ENCODE peak calls at places on chromosomes 12 and 14, in four cellular contexts. One of them, this sample, is unnamed.

GRCh38 chr12:89800435-89800834 is 91.8 kb upstream of the ATP2B1 start:
- DNase-seq in OCI-LY7: no peak
- DNase-seq in iPS DF 6.9: no peak
- DNase-seq in neural progenitor cell: no peak
- DNase-seq in this sample: no peak

GRCh38 chr14:56004807-56005579 is 113.2 kb upstream of the PELI2 start:
- DNase-seq in neural progenitor cell: peak; percentile 44
- DNase-seq in iPS DF 6.9: peak; percentile 13
- DNase-seq in OCI-LY7: peak; percentile 2
- DNase-seq in this sample: no peak

GRCh38 chr12:42696424-42697149 is 107.0 kb upstream of the PRICKLE1 start:
- DNase-seq in iPS DF 6.9: no peak
- DNase-seq in OCI-LY7: no peak
- DNase-seq in neural progenitor cell: no peak
- DNase-seq in this sample: no peak

GRCh38 chr14:103889313-103890051 is 38.8 kb upstream of the TDRD9 start:
- DNase-seq in OCI-LY7: no peak
- DNase-seq in iPS DF 6.9: no peak
- DNase-seq in neural progenitor cell: no peak
- DNase-seq in this sample: no peak

GRCh38 chr12:54169036-54169435 is 19.7 kb downstream of the SMUG1 start:
- DNase-seq in neural progenitor cell: no peak
- DNase-seq in iPS DF 6.9: no peak
- DNase-seq in OCI-LY7: no peak
- DNase-seq in this sample: no peak

GRCh38 chr14:70873627-70874026 is 33.6 kb upstream of the PCNX1 start:
- DNase-seq in iPS DF 6.9: no peak
- DNase-seq in neural progenitor cell: no peak
- DNase-seq in OCI-LY7: peak; percentile 9
- DNase-seq in this sample: no peak

GRCh38 chr12:127024791-127025190 is 1242.2 kb upstream of the TMEM132C start:
- DNase-seq in OCI-LY7: no peak
- DNase-seq in iPS DF 6.9: no peak
- DNase-seq in neural progenitor cell: no peak
- DNase-seq in this sample: no peak

GRCh38 chr14:63266106-63266505 is 52.6 kb downstream of the GPHB5 start:
- DNase-seq in OCI-LY7: no peak
- DNase-seq in iPS DF 6.9: no peak
- DNase-seq in neural progenitor cell: no peak
- DNase-seq in this sample: peak; percentile 66

GRCh38 chr12:76529226-76529918 is 30.2 kb downstream of the OSBPL8 start:
- DNase-seq in neural progenitor cell: no peak
- DNase-seq in OCI-LY7: no peak
- DNase-seq in iPS DF 6.9: no peak
- DNase-seq in this sample: no peak

GRCh38 chr14:99348816-99349609 is 77.0 kb upstream of the BCL11B start:
- DNase-seq in neural progenitor cell: no peak
- DNase-seq in OCI-LY7: no peak
- DNase-seq in iPS DF 6.9: no peak
- DNase-seq in this sample: no peak

GRCh38 chr14:105497671-105498429 is 6.8 kb downstream of the TEDC1 start:
- DNase-seq in OCI-LY7: no peak
- DNase-seq in neural progenitor cell: no peak
- DNase-seq in iPS DF 6.9: no peak
- DNase-seq in this sample: no peak

GRCh38 chr12:109466305-109466704 is 10.8 kb downstream of the KCTD10 start:
- DNase-seq in iPS DF 6.9: no peak
- DNase-seq in neural progenitor cell: no peak
- DNase-seq in OCI-LY7: no peak
- DNase-seq in this sample: no peak

GRCh38 chr14:101360045-101360931 is 201.0 kb upstream of the DIO3 start:
- DNase-seq in neural progenitor cell: no peak
- DNase-seq in OCI-LY7: peak; percentile 96
- DNase-seq in iPS DF 6.9: no peak
- DNase-seq in this sample: no peak

GRCh38 chr14:33692762-33693161 is 258.1 kb downstream of the EGLN3 start:
- DNase-seq in OCI-LY7: no peak
- DNase-seq in neural progenitor cell: no peak
- DNase-seq in iPS DF 6.9: no peak
- DNase-seq in this sample: no peak

GRCh38 chr12:76329163-76329562 is 19.1 kb downstream of the BBS10 start:
- DNase-seq in OCI-LY7: no peak
- DNase-seq in iPS DF 6.9: no peak
- DNase-seq in neural progenitor cell: no peak
- DNase-seq in this sample: no peak

GRCh38 chr12:5923043-5923605 is 21.9 kb downstream of the ANO2 start:
- DNase-seq in neural progenitor cell: no peak
- DNase-seq in iPS DF 6.9: no peak
- DNase-seq in OCI-LY7: no peak
- DNase-seq in this sample: no peak

GRCh38 chr14:104192146-104192882 is 53.9 kb downstream of the KIF26A start:
- DNase-seq in neural progenitor cell: no peak
- DNase-seq in OCI-LY7: no peak
- DNase-seq in iPS DF 6.9: no peak
- DNase-seq in this sample: no peak

GRCh38 chr14:27186048-27186447 is 588.2 kb upstream of the NOVA1 start:
- DNase-seq in iPS DF 6.9: no peak
- DNase-seq in OCI-LY7: no peak
- DNase-seq in neural progenitor cell: no peak
- DNase-seq in this sample: no peak

GRCh38 chr12:87922721-87923120 is 106.5 kb downstream of the C12orf50 start:
- DNase-seq in OCI-LY7: no peak
- DNase-seq in neural progenitor cell: no peak
- DNase-seq in iPS DF 6.9: no peak
- DNase-seq in this sample: no peak

GRCh38 chr14:62117010-62117717 is 354.9 kb downstream of the SNAPC1 start:
- DNase-seq in OCI-LY7: peak; percentile 74
- DNase-seq in iPS DF 6.9: peak; percentile 86
- DNase-seq in neural progenitor cell: peak; percentile 97
- DNase-seq in this sample: peak; percentile 2

GRCh38 chr12:85641796-85642195 is 194.4 kb downstream of the RASSF9 start:
- DNase-seq in OCI-LY7: no peak
- DNase-seq in neural progenitor cell: no peak
- DNase-seq in iPS DF 6.9: no peak
- DNase-seq in this sample: no peak

GRCh38 chr12:54583726-54584125 is 4.7 kb downstream of the PPP1R1A start:
- DNase-seq in iPS DF 6.9: no peak
- DNase-seq in neural progenitor cell: no peak
- DNase-seq in OCI-LY7: no peak
- DNase-seq in this sample: no peak

GRCh38 chr12:1691123-1692007 is 495 bp downstream of the ADIPOR2 start:
- DNase-seq in OCI-LY7: peak; percentile 60
- DNase-seq in iPS DF 6.9: no peak
- DNase-seq in neural progenitor cell: peak; percentile 92
- DNase-seq in this sample: no peak

GRCh38 chr12:109693160-109693559 is 20.5 kb upstream of the FAM222A start:
- DNase-seq in neural progenitor cell: no peak
- DNase-seq in OCI-LY7: no peak
- DNase-seq in iPS DF 6.9: no peak
- DNase-seq in this sample: no peak

GRCh38 chr14:99420711-99421110 is 59.9 kb downstream of the SETD3 start:
- DNase-seq in iPS DF 6.9: no peak
- DNase-seq in neural progenitor cell: no peak
- DNase-seq in OCI-LY7: no peak
- DNase-seq in this sample: no peak

GRCh38 chr14:67167420-67168109 is 21.7 kb upstream of the GARIN2 start:
- DNase-seq in iPS DF 6.9: no peak
- DNase-seq in neural progenitor cell: no peak
- DNase-seq in OCI-LY7: no peak
- DNase-seq in this sample: no peak

GRCh38 chr12:7175493-7175892 is 14.0 kb upstream of the PEX5 start:
- DNase-seq in OCI-LY7: no peak
- DNase-seq in neural progenitor cell: no peak
- DNase-seq in iPS DF 6.9: no peak
- DNase-seq in this sample: no peak

GRCh38 chr14:83172363-83172762 is 1638.7 kb upstream of the SEL1L start:
- DNase-seq in neural progenitor cell: no peak
- DNase-seq in iPS DF 6.9: no peak
- DNase-seq in OCI-LY7: no peak
- DNase-seq in this sample: no peak

GRCh38 chr14:36493761-36494160 is 26.3 kb downstream of the NKX2-1 start:
- DNase-seq in OCI-LY7: no peak
- DNase-seq in iPS DF 6.9: no peak
- DNase-seq in neural progenitor cell: peak; percentile 46
- DNase-seq in this sample: no peak

GRCh38 chr12:93784339-93785086 is 107.3 kb downstream of the CRADD start:
- DNase-seq in neural progenitor cell: peak; percentile 72
- DNase-seq in iPS DF 6.9: no peak
- DNase-seq in OCI-LY7: no peak
- DNase-seq in this sample: no peak

DNA sequence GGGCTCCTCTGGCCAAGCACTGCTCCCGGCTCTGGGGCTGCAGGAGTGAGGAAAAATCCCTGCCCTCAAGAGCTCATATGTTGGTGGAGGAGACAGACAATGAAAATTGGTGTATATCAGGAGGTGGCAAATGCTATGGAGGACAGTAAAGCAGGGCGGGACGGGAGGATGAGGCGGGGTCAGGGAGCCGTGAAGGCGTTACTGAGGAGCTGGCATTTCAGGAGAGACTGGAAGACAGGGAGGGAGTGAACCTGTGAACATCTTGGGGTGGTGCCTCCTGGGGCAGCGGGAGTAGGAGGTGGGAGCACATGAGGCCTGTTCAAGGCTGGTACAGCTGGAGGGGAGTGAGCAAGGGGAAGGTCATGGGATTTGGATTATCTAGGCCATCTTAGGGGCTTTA is 26.6 kb downstream of the TSPAN9 start:
- DNase-seq in neural progenitor cell: no peak
- DNase-seq in iPS DF 6.9: no peak
- DNase-seq in OCI-LY7: no peak
- DNase-seq in this sample: no peak
- H3K27ac ChIP-seq in neural progenitor cell: no peak overlapping the region
- H3K27ac ChIP-seq in iPS DF 6.9: no peak overlapping the region
- H3K27ac ChIP-seq in OCI-LY7: no peak overlapping the region
- H3K27ac ChIP-seq in this sample: no peak overlapping the region

GRCh38 chr12:131900397-131900796 is 6.0 kb downstream of the ULK1 start:
- DNase-seq in neural progenitor cell: no peak
- DNase-seq in OCI-LY7: no peak
- DNase-seq in iPS DF 6.9: no peak
- DNase-seq in this sample: no peak

GRCh38 chr12:131901431-131902331 is 7.3 kb downstream of the ULK1 start:
- DNase-seq in neural progenitor cell: no peak
- DNase-seq in OCI-LY7: no peak
- DNase-seq in iPS DF 6.9: no peak
- DNase-seq in this sample: no peak

GRCh38 chr12:131904346-131904745 is 9.9 kb downstream of the ULK1 start:
- DNase-seq in OCI-LY7: no peak
- DNase-seq in iPS DF 6.9: no peak
- DNase-seq in neural progenitor cell: no peak
- DNase-seq in this sample: no peak

GRCh38 chr12:131903270-131904255 is 9.1 kb downstream of the ULK1 start:
- DNase-seq in neural progenitor cell: no peak
- DNase-seq in iPS DF 6.9: no peak
- DNase-seq in OCI-LY7: no peak
- DNase-seq in this sample: no peak

GRCh38 chr12:131902332-131903241 is 8.2 kb downstream of the ULK1 start:
- DNase-seq in OCI-LY7: no peak
- DNase-seq in iPS DF 6.9: no peak
- DNase-seq in neural progenitor cell: no peak
- DNase-seq in this sample: no peak
- H3K27ac ChIP-seq in OCI-LY7: no peak overlapping the region
- H3K27ac ChIP-seq in iPS DF 6.9: no peak overlapping the region
- H3K27ac ChIP-seq in neural progenitor cell: no peak overlapping the region
- H3K27ac ChIP-seq in this sample: no peak overlapping the region

DNA sequence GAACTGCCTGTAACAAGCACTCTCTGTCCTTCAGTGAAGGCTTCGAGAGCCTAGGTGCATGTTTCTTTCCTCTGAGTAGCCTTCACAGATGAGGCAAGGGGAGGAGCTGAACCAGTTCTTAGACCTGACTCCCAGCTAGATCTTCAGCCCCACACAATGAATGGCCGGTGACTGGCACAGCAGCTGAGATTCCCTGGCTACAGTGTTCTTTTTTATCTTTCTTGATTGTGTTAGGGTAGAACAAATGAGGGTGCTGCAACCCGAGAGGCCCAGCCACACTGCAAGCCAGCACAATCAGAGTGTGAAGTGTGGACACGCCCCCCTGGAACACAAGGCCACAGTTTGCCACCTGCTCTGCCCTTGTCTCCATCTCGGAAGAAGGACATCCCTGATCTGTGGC is 19.1 kb upstream of the COL2A1 start:
- DNase-seq in neural progenitor cell: peak; percentile 72
- DNase-seq in iPS DF 6.9: no peak
- DNase-seq in OCI-LY7: no peak
- DNase-seq in this sample: no peak
- H3K27ac ChIP-seq in neural progenitor cell: peak overlapping the region; percentile 23
- H3K27ac ChIP-seq in iPS DF 6.9: no peak overlapping the region
- H3K27ac ChIP-seq in OCI-LY7: no peak overlapping the region
- H3K27ac ChIP-seq in this sample: no peak overlapping the region

GRCh38 chr14:54902143-54902520 is 494 bp downstream of the GCH1 start:
- DNase-seq in neural progenitor cell: peak; percentile 77
- DNase-seq in iPS DF 6.9: no peak
- DNase-seq in OCI-LY7: peak; percentile 82
- DNase-seq in this sample: no peak

GRCh38 chr14:54908230-54908629 is 5.6 kb upstream of the GCH1 start:
- DNase-seq in iPS DF 6.9: no peak
- DNase-seq in OCI-LY7: no peak
- DNase-seq in neural progenitor cell: no peak
- DNase-seq in this sample: no peak

GRCh38 chr14:54901380-54902142 is 1.1 kb downstream of the GCH1 start:
- DNase-seq in neural progenitor cell: peak; percentile 40
- DNase-seq in OCI-LY7: peak; percentile 13
- DNase-seq in iPS DF 6.9: no peak
- DNase-seq in this sample: no peak

GRCh38 chr14:54906075-54906474 is 3.4 kb upstream of the GCH1 start:
- DNase-seq in neural progenitor cell: no peak
- DNase-seq in iPS DF 6.9: no peak
- DNase-seq in OCI-LY7: no peak
- DNase-seq in this sample: no peak

DNA sequence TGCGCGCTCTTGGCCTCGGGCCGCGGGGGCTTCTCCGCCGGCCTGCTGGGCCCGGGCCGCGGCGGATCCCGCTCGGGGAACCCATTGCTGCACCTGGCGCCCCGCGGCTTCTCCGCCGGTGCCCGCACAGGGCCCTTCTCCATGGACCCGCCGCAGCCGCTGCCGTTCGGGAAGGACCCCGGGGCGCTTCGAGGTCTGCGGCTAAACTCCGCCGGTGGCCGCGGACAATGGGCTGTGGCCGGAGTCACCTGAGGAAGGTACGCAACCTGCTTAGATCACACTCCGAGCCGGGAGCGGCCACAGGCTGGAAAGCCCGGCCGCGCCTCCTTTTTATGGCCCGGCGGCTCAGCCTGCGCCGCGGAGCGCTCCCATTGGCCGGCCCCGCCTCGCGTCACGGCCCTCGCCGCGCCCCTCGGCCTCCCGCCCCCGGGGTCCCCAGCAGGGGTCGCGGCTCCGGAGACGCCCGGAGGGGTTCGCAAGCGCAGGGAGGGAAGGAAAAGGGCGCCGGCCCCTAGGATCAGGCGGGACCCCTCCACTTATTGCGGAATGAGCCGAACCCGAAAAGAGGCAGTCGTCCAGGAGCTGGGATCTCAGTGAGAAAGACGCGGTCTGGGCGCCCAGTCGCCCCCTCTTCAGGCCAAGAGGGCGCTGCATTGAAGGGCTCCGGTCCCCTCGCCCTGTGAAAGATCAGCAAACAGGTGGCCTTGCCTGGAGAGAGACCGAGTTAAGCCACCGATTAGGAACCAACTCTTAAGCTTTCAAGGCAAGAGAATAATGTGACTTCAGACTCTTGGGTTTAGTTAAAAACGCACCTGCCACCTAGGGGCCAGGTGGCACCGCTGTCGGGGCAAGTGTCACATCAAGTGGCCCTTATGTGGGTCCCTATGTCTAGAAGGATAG is at the start of gene GCH1:
- DNase-seq in neural progenitor cell: peak; percentile 91
- DNase-seq in iPS DF 6.9: no peak
- DNase-seq in OCI-LY7: peak; percentile 86
- DNase-seq in this sample: no peak
- H3K27ac ChIP-seq in neural progenitor cell: no peak within 1 kb of the TSS
- H3K27ac ChIP-seq in iPS DF 6.9: no peak within 1 kb of the TSS
- H3K27ac ChIP-seq in OCI-LY7: peak within 1 kb of the TSS; percentile 46
- H3K27ac ChIP-seq in this sample: peak within 1 kb of the TSS; percentile 64

This sample was measured in epithelial cell of prostate.